ENCODE peak calls at places on chromosomes 16 and 17, in four cellular contexts. One of them, this sample, is unnamed.

GRCh38 chr17:77154187-77154586 is 13.4 kb downstream of the SEC14L1 start:
- DNase-seq in T-helper 2 cell: no peak
- DNase-seq in GM19239: no peak
- DNase-seq in RWPE1: no peak
- DNase-seq in this sample: no peak

GRCh38 chr17:19460695-19461094 is 49.7 kb downstream of the RNF112 start:
- DNase-seq in T-helper 2 cell: no peak
- DNase-seq in GM19239: no peak
- DNase-seq in RWPE1: no peak
- DNase-seq in this sample: no peak

GRCh38 chr17:79393358-79394038 is 217.4 kb downstream of the RBFOX3 start:
- DNase-seq in T-helper 2 cell: peak; percentile 16
- DNase-seq in GM19239: peak; percentile 81
- DNase-seq in RWPE1: peak; percentile 66
- DNase-seq in this sample: peak; percentile 49

GRCh38 chr16:57653936-57654335 is 14.2 kb upstream of the ADGRG3 start:
- DNase-seq in T-helper 2 cell: no peak
- DNase-seq in GM19239: no peak
- DNase-seq in RWPE1: peak; percentile 39
- DNase-seq in this sample: no peak

GRCh38 chr17:49875690-49876089 is 27.8 kb upstream of the TAC4 start:
- DNase-seq in T-helper 2 cell: no peak
- DNase-seq in GM19239: no peak
- DNase-seq in RWPE1: no peak
- DNase-seq in this sample: no peak

GRCh38 chr16:81630632-81631026 is 148.5 kb upstream of the PLCG2 start:
- DNase-seq in T-helper 2 cell: no peak
- DNase-seq in GM19239: no peak
- DNase-seq in RWPE1: no peak
- DNase-seq in this sample: no peak

GRCh38 chr17:47298712-47299111 is 25.0 kb upstream of the EFCAB13 start:
- DNase-seq in T-helper 2 cell: no peak
- DNase-seq in GM19239: no peak
- DNase-seq in RWPE1: no peak
- DNase-seq in this sample: no peak

GRCh38 chr17:80712089-80712488 is 167.5 kb downstream of the RPTOR start:
- DNase-seq in T-helper 2 cell: no peak
- DNase-seq in GM19239: no peak
- DNase-seq in RWPE1: no peak
- DNase-seq in this sample: no peak

GRCh38 chr16:87463722-87464690 is 28.8 kb downstream of the ZCCHC14 start:
- DNase-seq in T-helper 2 cell: peak; percentile 39
- DNase-seq in GM19239: peak; percentile 46
- DNase-seq in RWPE1: no peak
- DNase-seq in this sample: peak; percentile 29

GRCh38 chr17:45336390-45337182 is 19.8 kb upstream of the MAP3K14 start:
- DNase-seq in T-helper 2 cell: no peak
- DNase-seq in GM19239: no peak
- DNase-seq in RWPE1: no peak
- DNase-seq in this sample: no peak

GRCh38 chr17:40515491-40516041 is 14.1 kb upstream of the TNS4 start:
- DNase-seq in T-helper 2 cell: peak; percentile 66
- DNase-seq in GM19239: no peak
- DNase-seq in RWPE1: no peak
- DNase-seq in this sample: no peak

GRCh38 chr17:76155988-76156661 is 15.1 kb upstream of the FOXJ1 start:
- DNase-seq in T-helper 2 cell: no peak
- DNase-seq in GM19239: no peak
- DNase-seq in RWPE1: no peak
- DNase-seq in this sample: no peak

GRCh38 chr16:20868890-20869289 is 31.3 kb downstream of the DCUN1D3 start:
- DNase-seq in T-helper 2 cell: no peak
- DNase-seq in GM19239: no peak
- DNase-seq in RWPE1: no peak
- DNase-seq in this sample: no peak

GRCh38 chr16:22355487-22355908 is 18.9 kb downstream of the CDR2 start:
- DNase-seq in T-helper 2 cell: no peak
- DNase-seq in GM19239: no peak
- DNase-seq in RWPE1: no peak
- DNase-seq in this sample: no peak

GRCh38 chr16:71460246-71460645 is 1.8 kb downstream of the ZNF23 start:
- DNase-seq in T-helper 2 cell: no peak
- DNase-seq in GM19239: no peak
- DNase-seq in RWPE1: peak; percentile 66
- DNase-seq in this sample: no peak

This sample was measured in T-helper 1 cell.